ENCODE peak calls at places on chromosomes 5 and 9, in nine cellular contexts. V is osteocyte, T is endothelial cell, Q is left ventricle myocardium inferior, I is tibial nerve, L is fibroblast of mammary gland, A is lower leg skin, Z is ovary, M is breast epithelium. F is an unnamed sample.

GRCh38 chr9:133597316-133597957 is 11.8 kb downstream of the FAM163B start:
- DNase-seq in V (no peak), T (no peak), Q (no peak), I (no peak), L (peak; percentile 28), A (no peak), Z (no peak), M (no peak), F (no peak)

GRCh38 chr5:69517763-69518212 is 25.2 kb downstream of the OCLN start:
- DNase-seq in V (no peak), T (no peak), Q (no peak), I (no peak), L (peak; percentile 67), A (no peak), Z (no peak), M (no peak), F (no peak)

GRCh38 chr5:72377920-72378635 is 57.9 kb downstream of the PTCD2 start:
- DNase-seq in V (no peak), T (no peak), Q (peak; percentile 42), I (peak; percentile 71), L (peak; percentile 29), A (no peak), Z (no peak), M (no peak), F (no peak)

GRCh38 chr5:145834554-145834916 is 607 bp downstream of the PRELID2 start:
- DNase-seq in V (no peak), T (no peak), Q (no peak), I (no peak), L (peak; percentile 36), A (no peak), Z (no peak), M (no peak), F (no peak)

GRCh38 chr9:121634800-121635261 is 16.6 kb upstream of the DAB2IP start:
- DNase-seq in V (no peak), T (peak; percentile 73), Q (no peak), I (no peak), L (peak; percentile 20), A (no peak), Z (no peak), M (no peak), F (peak; percentile 54)

GRCh38 chr9:22622823-22623222 is 176.2 kb downstream of the DMRTA1 start:
- DNase-seq in V (no peak), T (no peak), Q (no peak), I (no peak), L (peak; percentile 29), A (no peak), Z (no peak), M (no peak), F (no peak)

GRCh38 chr9:137593176-137593575 is 2.9 kb upstream of the ZMYND19 start:
- DNase-seq in V (no peak), T (no peak), Q (no peak), I (no peak), L (no peak), A (no peak), Z (no peak), M (peak; percentile 70), F (no peak)

GRCh38 chr9:2992427-2992826 is 148.5 kb upstream of the PUM3 start:
- DNase-seq in V (no peak), T (no peak), Q (no peak), I (no peak), L (no peak), A (no peak), Z (no peak), M (no peak), F (no peak)

GRCh38 chr5:176692835-176693476 is 45.7 kb downstream of the TSPAN17 start:
- DNase-seq in V (no peak), T (no peak), Q (no peak), I (no peak), L (no peak), A (no peak), Z (no peak), M (no peak), F (no peak)

GRCh38 chr9:136625101-136626065 is 37.3 kb upstream of the EGFL7 start:
- DNase-seq in V (no peak), T (no peak), Q (peak; percentile 93), I (peak; percentile 70), L (peak; percentile 51), A (peak; percentile 95), Z (peak; percentile 89), M (no peak), F (no peak)

GRCh38 chr5:123089572-123089970 is 530 bp downstream of the PRDM6 start:
- DNase-seq in V (no peak), T (peak; percentile 52), Q (peak; percentile 21), I (no peak), L (peak; percentile 44), A (no peak), Z (peak; percentile 75), M (no peak), F (no peak)

GRCh38 chr9:108637340-108637739 is 218.4 kb downstream of the ACTL7B start:
- DNase-seq in V (no peak), T (no peak), Q (no peak), I (no peak), L (no peak), A (no peak), Z (no peak), M (no peak), F (no peak)

GRCh38 chr5:169591636-169592035 is 8.1 kb downstream of the SPDL1 start:
- DNase-seq in V (no peak), T (no peak), Q (no peak), I (no peak), L (peak; percentile 52), A (no peak), Z (no peak), M (no peak), F (no peak)

GRCh38 chr9:137241490-137242328 is 622 bp downstream of the TUBB4B start:
- DNase-seq in V (no peak), T (no peak), Q (peak; percentile 72), I (peak; percentile 27), L (peak; percentile 44), A (peak; percentile 95), Z (peak; percentile 77), M (no peak), F (peak; percentile 64)

DNA sequence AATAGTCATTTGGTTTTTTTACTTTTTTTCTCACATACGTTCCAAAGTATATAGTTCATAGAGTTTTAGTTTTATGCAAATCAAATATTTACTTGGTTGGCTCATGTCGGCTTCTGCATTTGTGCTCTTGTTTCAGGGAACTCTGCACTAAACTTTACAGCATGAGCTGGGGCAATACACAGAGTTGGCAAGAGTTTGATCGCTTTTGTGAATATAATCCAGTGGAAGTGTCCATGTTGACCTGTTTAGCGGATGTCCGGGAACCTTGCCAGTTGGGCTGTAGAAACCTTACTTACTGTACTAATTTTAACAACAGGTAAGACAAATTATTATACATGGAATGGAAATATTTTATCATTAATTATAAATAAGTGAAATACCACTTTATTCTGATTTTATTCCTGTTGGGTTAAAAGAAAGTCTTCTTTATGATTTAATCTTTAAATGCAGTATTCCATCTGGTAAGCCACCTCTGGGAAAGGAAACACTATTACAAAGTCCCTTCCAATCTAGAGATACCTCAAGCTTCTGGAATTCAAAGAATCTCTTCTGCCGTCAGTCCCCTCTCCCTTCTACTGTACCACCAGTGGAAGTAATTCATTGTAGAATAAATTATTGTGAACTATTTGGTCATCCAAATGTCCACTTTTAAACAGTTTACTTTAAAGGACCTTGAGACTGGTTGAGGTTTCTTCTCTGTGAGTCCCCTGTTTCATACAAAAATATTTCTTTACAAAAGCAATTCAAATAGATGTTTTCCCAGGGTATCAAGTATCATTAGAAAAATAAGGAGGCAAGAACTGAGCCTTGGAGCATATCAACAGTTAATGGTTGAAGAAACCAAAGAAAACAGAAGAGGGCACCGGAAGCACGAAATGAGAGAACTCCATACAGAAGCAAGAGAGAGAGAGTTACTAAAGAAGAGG is 45.2 kb upstream of the GLIPR2 start:
- DNase-seq in V (no peak), T (no peak), Q (no peak), I (no peak), L (peak; percentile 44), A (no peak), Z (no peak), M (no peak), F (no peak)
- TF ChIP-seq CTCF in V (peak; percentile 27), T (no peak), Q (no peak), I (no peak), L (peak; percentile 3), A (no peak), Z (no peak), M (no peak), F (no peak)

DNA sequence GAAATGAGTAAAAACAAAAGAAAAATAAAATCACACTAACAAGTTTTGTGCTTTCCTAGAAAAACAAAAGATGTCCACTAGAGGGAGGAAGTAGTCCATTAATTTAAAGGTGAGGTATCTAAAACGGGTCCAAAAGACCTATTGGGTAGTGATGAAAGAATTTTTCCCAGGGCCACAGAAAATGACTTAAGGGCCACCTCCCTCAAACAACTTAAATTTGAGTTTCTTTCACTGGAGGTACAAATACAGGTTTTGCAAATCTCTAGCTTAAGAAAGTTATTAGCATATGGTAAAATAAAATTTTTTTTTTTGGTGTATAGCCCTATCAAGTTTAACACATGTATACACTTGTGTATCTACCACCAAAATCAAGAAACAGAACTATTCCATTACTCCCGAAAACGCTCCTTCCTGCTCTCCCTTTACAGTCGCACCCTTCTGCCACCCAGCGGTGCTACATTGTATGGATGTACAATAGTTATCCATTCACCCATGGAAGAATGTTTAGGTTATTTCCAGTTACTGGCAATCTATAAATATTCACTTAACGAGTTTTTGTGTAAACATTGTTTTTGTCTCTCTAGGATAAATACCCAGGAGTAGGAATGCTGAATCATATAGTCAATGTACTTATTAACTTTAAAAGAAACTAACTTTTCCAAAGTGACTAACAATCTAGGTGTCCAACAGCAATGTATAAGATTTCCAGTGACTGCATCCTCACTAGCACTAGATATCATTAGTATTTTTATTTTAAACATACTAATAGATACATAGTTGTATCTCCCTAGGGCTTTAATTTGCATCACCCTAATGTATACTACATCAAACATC is 21.9 kb downstream of the DEPDC1B start:
- DNase-seq in V (no peak), T (no peak), Q (no peak), I (no peak), L (peak; percentile 73), A (no peak), Z (no peak), M (no peak), F (peak; percentile 35)
- TF ChIP-seq CTCF in V (peak; percentile 73), T (peak; percentile 88), Q (peak; percentile 55), I (peak; percentile 19), L (peak; percentile 52), A (no peak), Z (no peak), M (peak; percentile 40), F (peak; percentile 50)

DNA sequence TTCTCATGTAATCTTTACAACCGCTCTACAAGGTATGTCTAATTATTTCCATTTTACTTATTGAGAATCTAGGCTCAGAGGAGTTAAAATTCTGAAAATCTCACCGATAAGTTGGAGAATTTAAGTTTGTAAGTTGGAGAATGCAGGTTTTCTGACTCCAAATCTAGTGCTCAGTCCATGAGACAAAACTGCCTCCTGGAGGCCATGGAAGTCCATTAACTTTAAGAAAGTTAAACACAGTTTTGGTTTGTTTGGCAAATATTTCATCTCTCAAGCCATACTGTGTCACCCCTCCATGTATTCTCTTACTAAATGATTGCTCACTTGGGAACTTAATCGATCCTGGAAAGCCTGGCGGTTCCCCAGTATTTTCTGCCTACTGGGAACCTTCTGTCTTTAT is 52.6 kb downstream of the INIP start:
- DNase-seq in V (no peak), T (no peak), Q (no peak), I (no peak), L (peak; percentile 45), A (no peak), Z (no peak), M (no peak), F (no peak)
- TF ChIP-seq CTCF in V (peak; percentile 24), T (no peak), Q (peak; percentile 21), I (no peak), L (peak; percentile 34), A (no peak), Z (no peak), M (no peak), F (peak; percentile 36)

GRCh38 chr5:172558076-172558990 is 82.7 kb upstream of the NEURL1B start:
- DNase-seq in V (no peak), T (no peak), Q (peak; percentile 18), I (no peak), L (no peak), A (no peak), Z (peak; percentile 40), M (no peak), F (no peak)
- TF ChIP-seq CTCF in V (no peak), T (no peak), Q (no peak), I (no peak), L (no peak), A (no peak), Z (no peak), M (no peak), F (no peak)